ENCODE peak calls at places on chromosome 21, in six cellular contexts. One of them, this sample, is unnamed.

GRCh38 chr21:41885341-41886024 is 6.3 kb upstream of the PRDM15 start:
- DNase-seq in AG04450: no peak
- DNase-seq in OCI-LY7: peak
- DNase-seq in body of pancreas: no peak
- DNase-seq in WERI-Rb-1: no peak
- DNase-seq in PC-9: no peak
- DNase-seq in this sample: no peak

GRCh38 chr21:27057997-27058396 is 91.1 kb upstream of the ADAMTS5 start:
- DNase-seq in body of pancreas: no peak
- DNase-seq in PC-9: no peak
- DNase-seq in WERI-Rb-1: no peak
- DNase-seq in OCI-LY7: no peak
- DNase-seq in AG04450: no peak
- DNase-seq in this sample: no peak

GRCh38 chr21:17775431-17776126 is 43.6 kb downstream of the C21orf91 start:
- DNase-seq in PC-9: no peak
- DNase-seq in AG04450: no peak
- DNase-seq in WERI-Rb-1: no peak
- DNase-seq in OCI-LY7: peak
- DNase-seq in body of pancreas: no peak
- DNase-seq in this sample: no peak

GRCh38 chr21:34819357-34819999 is 150.7 kb downstream of the CLIC6 start:
- DNase-seq in AG04450: no peak
- DNase-seq in WERI-Rb-1: no peak
- DNase-seq in body of pancreas: no peak
- DNase-seq in PC-9: no peak
- DNase-seq in OCI-LY7: no peak
- DNase-seq in this sample: no peak

GRCh38 chr21:35857082-35857481 is 203.2 kb downstream of the SETD4 start:
- DNase-seq in OCI-LY7: no peak
- DNase-seq in WERI-Rb-1: no peak
- DNase-seq in AG04450: no peak
- DNase-seq in PC-9: no peak
- DNase-seq in body of pancreas: no peak
- DNase-seq in this sample: no peak

GRCh38 chr21:29987762-29988161 is 48.0 kb upstream of the GRIK1 start:
- DNase-seq in OCI-LY7: no peak
- DNase-seq in WERI-Rb-1: no peak
- DNase-seq in PC-9: no peak
- DNase-seq in body of pancreas: no peak
- DNase-seq in AG04450: no peak
- DNase-seq in this sample: no peak

GRCh38 chr21:18369115-18369514 is 34.5 kb downstream of the TMPRSS15 start:
- DNase-seq in WERI-Rb-1: peak
- DNase-seq in PC-9: no peak
- DNase-seq in AG04450: no peak
- DNase-seq in OCI-LY7: peak
- DNase-seq in body of pancreas: no peak
- DNase-seq in this sample: no peak

GRCh38 chr21:31658053-31658452 is 1.4 kb upstream of the SOD1 start:
- DNase-seq in AG04450: no peak
- DNase-seq in OCI-LY7: no peak
- DNase-seq in PC-9: no peak
- DNase-seq in WERI-Rb-1: no peak
- DNase-seq in body of pancreas: no peak
- DNase-seq in this sample: no peak

GRCh38 chr21:41564871-41565281 is 56.9 kb upstream of the TMPRSS2 start:
- DNase-seq in body of pancreas: peak
- DNase-seq in PC-9: peak
- DNase-seq in AG04450: no peak
- DNase-seq in WERI-Rb-1: no peak
- DNase-seq in OCI-LY7: no peak
- DNase-seq in this sample: no peak

GRCh38 chr21:42833439-42833815 is 45.9 kb downstream of the WDR4 start:
- DNase-seq in PC-9: no peak
- DNase-seq in OCI-LY7: peak
- DNase-seq in body of pancreas: no peak
- DNase-seq in WERI-Rb-1: peak
- DNase-seq in AG04450: no peak
- DNase-seq in this sample: no peak

GRCh38 chr21:42156690-42157605 is 62.0 kb upstream of the ABCG1 start:
- DNase-seq in PC-9: no peak
- DNase-seq in WERI-Rb-1: peak
- DNase-seq in AG04450: no peak
- DNase-seq in body of pancreas: no peak
- DNase-seq in OCI-LY7: no peak
- DNase-seq in this sample: no peak

GRCh38 chr21:42012344-42012743 is 2.2 kb upstream of the ZBTB21 start:
- DNase-seq in AG04450: no peak
- DNase-seq in body of pancreas: no peak
- DNase-seq in PC-9: no peak
- DNase-seq in WERI-Rb-1: no peak
- DNase-seq in OCI-LY7: no peak
- DNase-seq in this sample: no peak

GRCh38 chr21:31501921-31502320 is 157.6 kb upstream of the SOD1 start:
- DNase-seq in AG04450: no peak
- DNase-seq in OCI-LY7: no peak
- DNase-seq in WERI-Rb-1: no peak
- DNase-seq in PC-9: peak
- DNase-seq in body of pancreas: no peak
- DNase-seq in this sample: no peak

GRCh38 chr21:42162831-42163510 is 56.0 kb upstream of the ABCG1 start:
- DNase-seq in PC-9: no peak
- DNase-seq in body of pancreas: no peak
- DNase-seq in WERI-Rb-1: no peak
- DNase-seq in AG04450: no peak
- DNase-seq in OCI-LY7: peak
- DNase-seq in this sample: no peak

GRCh38 chr21:16159213-16159970 is 429.6 kb downstream of the USP25 start:
- DNase-seq in WERI-Rb-1: no peak
- DNase-seq in PC-9: no peak
- DNase-seq in body of pancreas: no peak
- DNase-seq in AG04450: peak
- DNase-seq in OCI-LY7: no peak
- DNase-seq in this sample: no peak
- H3K27ac ChIP-seq in WERI-Rb-1: no peak
- H3K27ac ChIP-seq in PC-9: no peak
- H3K27ac ChIP-seq in body of pancreas: no peak
- H3K27ac ChIP-seq in AG04450: no peak
- H3K27ac ChIP-seq in OCI-LY7: no peak
- H3K27ac ChIP-seq in this sample: no peak

GRCh38 chr21:16194851-16195251 is 465.1 kb downstream of the USP25 start:
- DNase-seq in WERI-Rb-1: no peak
- DNase-seq in PC-9: no peak
- DNase-seq in OCI-LY7: no peak
- DNase-seq in body of pancreas: no peak
- DNase-seq in AG04450: no peak
- DNase-seq in this sample: no peak
- H3K4me3 ChIP-seq in WERI-Rb-1: no peak
- H3K4me3 ChIP-seq in PC-9: no peak
- H3K4me3 ChIP-seq in OCI-LY7: no peak
- H3K4me3 ChIP-seq in body of pancreas: no peak
- H3K4me3 ChIP-seq in AG04450: peak
- H3K4me3 ChIP-seq in this sample: no peak

GRCh38 chr21:15692711-15693110 is 37.1 kb upstream of the USP25 start:
- DNase-seq in body of pancreas: no peak
- DNase-seq in PC-9: no peak
- DNase-seq in OCI-LY7: no peak
- DNase-seq in WERI-Rb-1: no peak
- DNase-seq in AG04450: no peak
- DNase-seq in this sample: no peak

GRCh38 chr21:15688809-15689208 is 41.0 kb upstream of the USP25 start:
- DNase-seq in WERI-Rb-1: no peak
- DNase-seq in AG04450: no peak
- DNase-seq in body of pancreas: no peak
- DNase-seq in OCI-LY7: no peak
- DNase-seq in PC-9: no peak
- DNase-seq in this sample: no peak

GRCh38 chr21:15687208-15687607 is 42.6 kb upstream of the USP25 start:
- DNase-seq in AG04450: no peak
- DNase-seq in OCI-LY7: no peak
- DNase-seq in body of pancreas: no peak
- DNase-seq in WERI-Rb-1: no peak
- DNase-seq in PC-9: no peak
- DNase-seq in this sample: no peak

GRCh38 chr21:15686506-15686905 is 43.3 kb upstream of the USP25 start:
- DNase-seq in PC-9: no peak
- DNase-seq in WERI-Rb-1: no peak
- DNase-seq in body of pancreas: no peak
- DNase-seq in AG04450: no peak
- DNase-seq in OCI-LY7: no peak
- DNase-seq in this sample: no peak

GRCh38 chr21:15688016-15688415 is 41.8 kb upstream of the USP25 start:
- DNase-seq in PC-9: no peak
- DNase-seq in body of pancreas: no peak
- DNase-seq in OCI-LY7: no peak
- DNase-seq in AG04450: no peak
- DNase-seq in WERI-Rb-1: no peak
- DNase-seq in this sample: no peak
- H3K27ac ChIP-seq in PC-9: no peak
- H3K27ac ChIP-seq in body of pancreas: no peak
- H3K27ac ChIP-seq in OCI-LY7: no peak
- H3K27ac ChIP-seq in AG04450: no peak
- H3K27ac ChIP-seq in WERI-Rb-1: no peak
- H3K27ac ChIP-seq in this sample: no peak

GRCh38 chr21:38308010-38308784 is 51.4 kb downstream of the KCNJ15 start:
- DNase-seq in OCI-LY7: no peak
- DNase-seq in PC-9: no peak
- DNase-seq in body of pancreas: no peak
- DNase-seq in AG04450: no peak
- DNase-seq in WERI-Rb-1: no peak
- DNase-seq in this sample: no peak

GRCh38 chr21:38303300-38303699 is 46.5 kb downstream of the KCNJ15 start:
- DNase-seq in body of pancreas: no peak
- DNase-seq in AG04450: no peak
- DNase-seq in WERI-Rb-1: no peak
- DNase-seq in PC-9: no peak
- DNase-seq in OCI-LY7: no peak
- DNase-seq in this sample: no peak

GRCh38 chr21:38306407-38306806 is 49.6 kb downstream of the KCNJ15 start:
- DNase-seq in OCI-LY7: no peak
- DNase-seq in WERI-Rb-1: no peak
- DNase-seq in PC-9: no peak
- DNase-seq in AG04450: peak
- DNase-seq in body of pancreas: no peak
- DNase-seq in this sample: no peak

GRCh38 chr21:38308785-38309119 is 52.0 kb downstream of the KCNJ15 start:
- DNase-seq in OCI-LY7: no peak
- DNase-seq in body of pancreas: no peak
- DNase-seq in PC-9: no peak
- DNase-seq in WERI-Rb-1: no peak
- DNase-seq in AG04450: no peak
- DNase-seq in this sample: no peak

DNA sequence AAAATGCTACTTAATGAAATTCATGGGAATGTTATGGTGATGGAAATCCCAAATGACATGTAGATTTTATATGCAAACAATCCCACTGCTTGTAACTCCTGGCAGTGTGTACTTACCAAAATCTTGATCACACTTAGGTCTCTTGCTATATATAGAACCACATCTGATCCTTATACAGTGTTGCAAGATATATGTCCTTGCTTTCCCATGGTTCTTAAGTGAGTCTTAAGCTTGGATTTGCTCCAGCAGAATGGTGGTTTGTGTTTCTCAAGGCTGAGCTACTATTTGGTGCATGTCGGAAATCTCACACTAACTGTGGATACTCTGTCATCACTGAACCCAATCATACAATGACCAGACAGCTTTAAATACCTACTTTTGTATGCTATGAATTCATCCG is 50.0 kb downstream of the KCNJ15 start:
- DNase-seq in OCI-LY7: no peak
- DNase-seq in body of pancreas: no peak
- DNase-seq in WERI-Rb-1: no peak
- DNase-seq in PC-9: no peak
- DNase-seq in AG04450: peak
- DNase-seq in this sample: no peak
- H3K4me3 ChIP-seq in OCI-LY7: no peak
- H3K4me3 ChIP-seq in body of pancreas: no peak
- H3K4me3 ChIP-seq in WERI-Rb-1: no peak
- H3K4me3 ChIP-seq in PC-9: no peak
- H3K4me3 ChIP-seq in AG04450: no peak
- H3K4me3 ChIP-seq in this sample: no peak

GRCh38 chr21:45299026-45299863 is 11.6 kb upstream of the POFUT2 start:
- DNase-seq in OCI-LY7: no peak
- DNase-seq in AG04450: no peak
- DNase-seq in body of pancreas: no peak
- DNase-seq in PC-9: no peak
- DNase-seq in WERI-Rb-1: no peak
- DNase-seq in this sample: no peak
- H3K27ac ChIP-seq in OCI-LY7: no peak
- H3K27ac ChIP-seq in AG04450: no peak
- H3K27ac ChIP-seq in body of pancreas: no peak
- H3K27ac ChIP-seq in PC-9: no peak
- H3K27ac ChIP-seq in WERI-Rb-1: no peak
- H3K27ac ChIP-seq in this sample: no peak

DNA sequence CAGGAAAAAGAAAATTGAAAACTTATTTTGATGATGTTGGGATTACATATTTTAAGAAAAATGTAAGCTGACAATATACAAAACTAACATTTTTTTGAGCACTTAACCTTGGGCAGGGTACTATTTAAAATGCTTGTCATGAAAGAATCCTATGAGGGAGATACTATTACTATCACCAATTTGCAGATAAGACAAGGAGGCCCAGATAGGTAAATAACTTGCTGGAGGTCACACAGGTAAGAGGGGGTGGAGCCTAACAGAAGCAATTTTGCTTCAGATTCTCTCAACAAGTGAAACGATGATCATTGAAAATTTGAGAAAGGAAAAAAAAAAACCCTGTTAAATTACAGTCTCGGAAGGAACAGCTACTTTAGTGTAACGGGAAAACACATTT is 1.2 kb downstream of the GART start:
- DNase-seq in WERI-Rb-1: no peak
- DNase-seq in OCI-LY7: peak
- DNase-seq in body of pancreas: no peak
- DNase-seq in AG04450: no peak
- DNase-seq in PC-9: no peak
- DNase-seq in this sample: no peak
- H3K4me3 ChIP-seq in WERI-Rb-1: peak
- H3K4me3 ChIP-seq in OCI-LY7: peak
- H3K4me3 ChIP-seq in body of pancreas: no peak
- H3K4me3 ChIP-seq in AG04450: peak
- H3K4me3 ChIP-seq in PC-9: peak
- H3K4me3 ChIP-seq in this sample: no peak

DNA sequence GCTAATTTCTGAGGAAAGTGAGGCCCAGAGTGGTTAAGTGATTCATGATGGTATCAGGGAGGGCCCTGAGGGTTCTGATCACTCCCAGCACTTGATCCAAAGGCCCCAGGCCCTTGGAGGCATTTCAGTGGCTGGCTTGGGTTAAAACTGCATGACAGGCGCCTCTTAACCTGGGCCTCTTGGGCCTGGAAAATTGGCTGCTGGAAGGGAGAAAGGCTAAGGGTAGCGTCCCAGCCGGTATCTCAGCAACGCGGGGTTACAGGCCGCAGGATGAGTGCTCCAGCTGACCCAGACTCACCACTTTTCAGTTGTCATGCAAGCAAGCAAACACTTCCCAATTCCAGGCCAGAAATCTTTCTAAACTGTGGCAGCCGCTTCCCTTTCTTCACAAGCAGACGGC is 229.3 kb downstream of the KCNJ6 start:
- DNase-seq in OCI-LY7: no peak
- DNase-seq in PC-9: no peak
- DNase-seq in WERI-Rb-1: no peak
- DNase-seq in AG04450: no peak
- DNase-seq in body of pancreas: no peak
- DNase-seq in this sample: no peak
- H3K27ac ChIP-seq in OCI-LY7: no peak
- H3K27ac ChIP-seq in PC-9: no peak
- H3K27ac ChIP-seq in WERI-Rb-1: no peak
- H3K27ac ChIP-seq in AG04450: no peak
- H3K27ac ChIP-seq in body of pancreas: no peak
- H3K27ac ChIP-seq in this sample: no peak